ENCODE peak calls at places on chromosomes 16 and 17, in seven cellular contexts. One of them, this sample, is unnamed.
A peak's percentile ranks its signal among the peaks of the same experiment; 100 is the strongest.

GRCh38 chr17:62627219-62627903 is at the start of gene MRC2:
- DNase-seq in nucleus accumbens: no peak
- DNase-seq in NCI-H1092: no peak
- DNase-seq in heart right ventricle: peak; percentile 77
- DNase-seq in EL: peak; percentile 83
- DNase-seq in ELR: peak; percentile 87
- DNase-seq in GM12892: peak; percentile 58
- DNase-seq in this sample: peak; percentile 71

GRCh38 chr16:54962045-54962444 is 31.4 kb downstream of the IRX5 start:
- DNase-seq in nucleus accumbens: no peak
- DNase-seq in NCI-H1092: no peak
- DNase-seq in heart right ventricle: no peak
- DNase-seq in EL: no peak
- DNase-seq in ELR: no peak
- DNase-seq in GM12892: no peak
- DNase-seq in this sample: no peak

GRCh38 chr16:77402672-77403071 is 32.2 kb downstream of the ADAMTS18 start:
- DNase-seq in nucleus accumbens: no peak
- DNase-seq in NCI-H1092: no peak
- DNase-seq in heart right ventricle: no peak
- DNase-seq in EL: no peak
- DNase-seq in ELR: no peak
- DNase-seq in GM12892: no peak
- DNase-seq in this sample: no peak

GRCh38 chr16:53518550-53519416 is 15.8 kb upstream of the AKTIP start:
- DNase-seq in nucleus accumbens: no peak
- DNase-seq in NCI-H1092: no peak
- DNase-seq in heart right ventricle: peak; percentile 79
- DNase-seq in EL: peak; percentile 59
- DNase-seq in ELR: peak; percentile 86
- DNase-seq in GM12892: peak; percentile 64
- DNase-seq in this sample: peak; percentile 68

GRCh38 chr16:17468611-17469010 is 2.1 kb downstream of the XYLT1 start:
- DNase-seq in nucleus accumbens: no peak
- DNase-seq in NCI-H1092: no peak
- DNase-seq in heart right ventricle: no peak
- DNase-seq in EL: no peak
- DNase-seq in ELR: no peak
- DNase-seq in GM12892: no peak
- DNase-seq in this sample: no peak

GRCh38 chr17:64262422-64263260 is at the start of gene TEX2:
- DNase-seq in nucleus accumbens: no peak
- DNase-seq in NCI-H1092: no peak
- DNase-seq in heart right ventricle: peak; percentile 47
- DNase-seq in EL: peak; percentile 37
- DNase-seq in ELR: peak; percentile 51
- DNase-seq in GM12892: peak; percentile 53
- DNase-seq in this sample: peak; percentile 52

GRCh38 chr16:30185683-30186421 is 2.5 kb downstream of the CORO1A start:
- DNase-seq in nucleus accumbens: peak; percentile 28
- DNase-seq in NCI-H1092: no peak
- DNase-seq in heart right ventricle: peak; percentile 29
- DNase-seq in EL: no peak
- DNase-seq in ELR: no peak
- DNase-seq in GM12892: peak; percentile 75
- DNase-seq in this sample: peak; percentile 77

GRCh38 chr17:16938031-16938430 is 33.9 kb downstream of the TNFRSF13B start:
- DNase-seq in nucleus accumbens: no peak
- DNase-seq in NCI-H1092: no peak
- DNase-seq in heart right ventricle: no peak
- DNase-seq in EL: no peak
- DNase-seq in ELR: no peak
- DNase-seq in GM12892: no peak
- DNase-seq in this sample: no peak

GRCh38 chr17:8696456-8696855 is 48.2 kb downstream of the CCDC42 start:
- DNase-seq in nucleus accumbens: no peak
- DNase-seq in NCI-H1092: no peak
- DNase-seq in heart right ventricle: no peak
- DNase-seq in EL: no peak
- DNase-seq in ELR: no peak
- DNase-seq in GM12892: no peak
- DNase-seq in this sample: no peak